ENCODE peak calls at places on chromosome 12, in nine cellular contexts. U is nephron progenitor cell; D is foreskin keratinocyte; T is fibroblast of mammary gland; S is activated CD4-positive, alpha-beta T cell treated with anti-CD3 and anti-CD28 coated beads, Interleukin-2, amount 10 ng/mL, durations not matched to agents 7 days and 5 days; P is kidney tubule cell; B is KBM-7; A is hypothalamus; H is activated T-cell treated with anti-CD3 and anti-CD28 coated beads, Interleukin-2, amount 50 U/mL, for 48 hours. I is an unnamed sample.
A peak's percentile ranks its signal among the peaks of the same experiment; 100 is the strongest.

GRCh38 chr12:29346764-29347421 is 34.1 kb downstream of the ERGIC2 start:
- DNase-seq in U (no peak), D (no peak), T (no peak), S (no peak), P (peak; percentile 24), B (no peak), A (no peak), H (no peak), I (no peak)

GRCh38 chr12:53935562-53936341 is 2.9 kb upstream of the HOXC13 start:
- DNase-seq in U (peak; percentile 37), D (no peak), T (no peak), S (no peak), P (no peak), B (no peak), A (no peak), H (no peak), I (no peak)

GRCh38 chr12:49364989-49365388 is 2.3 kb upstream of the SPATS2 start:
- DNase-seq in U (no peak), D (peak; percentile 55), T (peak; percentile 95), S (no peak), P (peak; percentile 44), B (no peak), A (no peak), H (no peak), I (peak; percentile 47)

GRCh38 chr12:47940773-47941474 is 22.5 kb upstream of the TMEM106C start:
- DNase-seq in U (no peak), D (no peak), T (no peak), S (no peak), P (no peak), B (no peak), A (no peak), H (no peak), I (no peak)

GRCh38 chr12:3054993-3055711 is 22.0 kb upstream of the TSPAN9 start:
- DNase-seq in U (no peak), D (no peak), T (peak; percentile 33), S (no peak), P (no peak), B (no peak), A (no peak), H (no peak), I (no peak)

GRCh38 chr12:69570545-69571399 is 14.5 kb upstream of the CCT2 start:
- DNase-seq in U (peak; percentile 52), D (no peak), T (peak; percentile 77), S (peak; percentile 65), P (peak; percentile 73), B (peak; percentile 70), A (no peak), H (peak; percentile 43), I (peak; percentile 56)

GRCh38 chr12:9379023-9379742 is 171.0 kb upstream of the PZP start:
- DNase-seq in U (no peak), D (no peak), T (no peak), S (no peak), P (no peak), B (no peak), A (no peak), H (no peak), I (no peak)

GRCh38 chr12:93167841-93168492 is 209.8 kb upstream of the NUDT4 start:
- DNase-seq in U (no peak), D (no peak), T (no peak), S (no peak), P (peak; percentile 25), B (peak; percentile 55), A (peak; percentile 3), H (no peak), I (no peak)

GRCh38 chr12:70049596-70050360 is 193.5 kb upstream of the CNOT2 start:
- DNase-seq in U (no peak), D (peak; percentile 77), T (no peak), S (peak; percentile 9), P (peak; percentile 54), B (no peak), A (no peak), H (no peak), I (no peak)

GRCh38 chr12:93032748-93033147 is 103.7 kb upstream of the EEA1 start:
- DNase-seq in U (no peak), D (no peak), T (no peak), S (no peak), P (no peak), B (no peak), A (no peak), H (no peak), I (no peak)

GRCh38 chr12:44847403-44847802 is 28.7 kb downstream of the NELL2 start:
- DNase-seq in U (no peak), D (no peak), T (no peak), S (no peak), P (no peak), B (no peak), A (no peak), H (no peak), I (no peak)

GRCh38 chr12:131985145-131985875 is 35.6 kb downstream of the EP400 start:
- DNase-seq in U (no peak), D (no peak), T (no peak), S (no peak), P (no peak), B (no peak), A (no peak), H (no peak), I (no peak)

GRCh38 chr12:25830456-25830855 is 128.0 kb upstream of the RASSF8 start:
- DNase-seq in U (no peak), D (no peak), T (peak; percentile 88), S (no peak), P (no peak), B (no peak), A (no peak), H (no peak), I (peak; percentile 62)

GRCh38 chr12:75953312-75953906 is 78.2 kb downstream of the PHLDA1 start:
- DNase-seq in U (no peak), D (peak; percentile 45), T (peak; percentile 79), S (no peak), P (peak; percentile 76), B (no peak), A (no peak), H (no peak), I (peak; percentile 46)

GRCh38 chr12:120110550-120111501 is 5.7 kb downstream of the RAB35 start:
- DNase-seq in U (no peak), D (no peak), T (no peak), S (peak; percentile 61), P (no peak), B (peak; percentile 82), A (peak; percentile 25), H (peak; percentile 65), I (no peak)

GRCh38 chr12:89417246-89417977 is 65.1 kb upstream of the DUSP6 start:
- DNase-seq in U (no peak), D (no peak), T (peak; percentile 42), S (no peak), P (peak; percentile 25), B (no peak), A (no peak), H (no peak), I (peak; percentile 44)

I was measured in AG20443.